ENCODE peak calls at places on chromosomes 2 and 18, in five cellular contexts. O, G, N, R and F are unnamed samples. For H3K4me1, the result is how much of the 10 kb centered on the place peaks cover.

GRCh38 chr18:22467760-22468553 is 50.2 kb upstream of the CTAGE1 start:
- DNase-seq in N (peak), O (peak), R (peak), G (peak), F (peak)

GRCh38 chr2:154439156-154439555 is 259.3 kb upstream of the KCNJ3 start:
- DNase-seq in R (peak), G (no peak), N (no peak), O (no peak), F (no peak)

GRCh38 chr2:226970362-226970761 is 134.5 kb downstream of the RHBDD1 start:
- DNase-seq in O (no peak), R (no peak), G (no peak), N (no peak), F (no peak)

GRCh38 chr2:225334524-225334923 is 65.0 kb upstream of the NYAP2 start:
- DNase-seq in O (no peak), R (no peak), N (no peak), G (no peak), F (no peak)

GRCh38 chr2:240494194-240494793 is 58.8 kb downstream of the GPC1 start:
- DNase-seq in G (no peak), N (no peak), O (no peak), R (no peak), F (no peak)

GRCh38 chr2:174332607-174333001 is 2.1 kb upstream of the SP9 start:
- DNase-seq in R (no peak), O (no peak), G (no peak), N (no peak), F (no peak)

GRCh38 chr2:149572102-149572953 is 15.2 kb downstream of the MMADHC start:
- DNase-seq in R (peak), G (no peak), N (no peak), O (no peak), F (no peak)

GRCh38 chr2:134281815-134282419 is 28.0 kb downstream of the MGAT5 start:
- DNase-seq in G (no peak), R (no peak), N (no peak), O (no peak), F (no peak)

GRCh38 chr18:3655637-3656050 is 205.7 kb downstream of the TGIF1 start:
- DNase-seq in N (no peak), G (no peak), R (peak), O (no peak), F (no peak)

GRCh38 chr2:101657787-101658186 is 39.7 kb upstream of the MAP4K4 start:
- DNase-seq in N (no peak), O (no peak), R (no peak), G (no peak), F (no peak)

GRCh38 chr2:162917626-162918025 is 79.1 kb upstream of the KCNH7 start:
- DNase-seq in O (no peak), N (no peak), G (no peak), R (no peak), F (no peak)

GRCh38 chr2:57943271-57943670 is 103.3 kb upstream of the VRK2 start:
- DNase-seq in O (no peak), N (no peak), G (peak), R (peak), F (peak)

GRCh38 chr2:237909801-237910475 is 50.5 kb downstream of the RAMP1 start:
- DNase-seq in N (no peak), G (no peak), O (no peak), R (no peak), F (no peak)

GRCh38 chr18:63046375-63046774 is 273.2 kb downstream of the BCL2 start:
- DNase-seq in N (no peak), R (no peak), G (no peak), O (no peak), F (peak)

GRCh38 chr18:24544949-24545348 is 84.5 kb downstream of the HRH4 start:
- DNase-seq in O (no peak), R (no peak), G (no peak), N (no peak), F (no peak)

GRCh38 chr18:24543408-24544140 is 83.1 kb downstream of the HRH4 start:
- DNase-seq in O (no peak), R (no peak), G (no peak), N (no peak), F (no peak)

GRCh38 chr18:24544141-24544498 is 83.7 kb downstream of the HRH4 start:
- DNase-seq in G (peak), N (peak), R (peak), O (peak), F (peak)

GRCh38 chr18:24540896-24541295 is 80.5 kb downstream of the HRH4 start:
- DNase-seq in G (no peak), R (no peak), O (no peak), N (no peak), F (no peak)

DNA sequence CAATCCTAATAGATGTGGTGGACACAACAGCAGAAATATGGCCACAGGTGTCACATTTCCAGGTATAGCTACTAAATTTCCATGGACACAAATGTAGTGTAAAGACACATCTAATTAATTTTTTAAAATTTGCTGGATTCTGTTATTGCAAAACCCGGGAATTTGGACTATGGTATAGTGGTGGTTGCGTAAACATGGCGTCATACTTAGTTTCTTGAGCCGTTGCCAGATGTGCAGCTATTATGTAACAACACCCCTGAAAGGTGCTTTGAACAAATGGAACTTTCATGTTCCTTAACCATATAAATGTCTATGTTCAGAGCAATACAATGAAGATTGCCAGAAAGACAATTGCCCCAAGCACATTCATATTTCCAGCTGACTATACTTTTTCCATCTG is 85.9 kb downstream of the HRH4 start:
- DNase-seq in G (no peak), R (no peak), O (no peak), N (peak), F (peak)
- H3K4me1 ChIP-seq in G (under half), R (under half), O (under half), N (under half), F (under half)

GRCh38 chr2:63078852-63079606 is 28.4 kb downstream of the OTX1 start:
- DNase-seq in O (no peak), G (no peak), N (peak), R (no peak), F (peak)
- TF ChIP-seq CTCF in O (peak), G (peak), N (peak), R (peak), F (peak)

GRCh38 chr2:127640082-127641072 is 5.6 kb upstream of the GPR17 start:
- DNase-seq in G (no peak), N (no peak), O (no peak), R (no peak), F (no peak)
- H3K27ac ChIP-seq in G (no peak), N (no peak), O (no peak), R (no peak), F (no peak)

DNA sequence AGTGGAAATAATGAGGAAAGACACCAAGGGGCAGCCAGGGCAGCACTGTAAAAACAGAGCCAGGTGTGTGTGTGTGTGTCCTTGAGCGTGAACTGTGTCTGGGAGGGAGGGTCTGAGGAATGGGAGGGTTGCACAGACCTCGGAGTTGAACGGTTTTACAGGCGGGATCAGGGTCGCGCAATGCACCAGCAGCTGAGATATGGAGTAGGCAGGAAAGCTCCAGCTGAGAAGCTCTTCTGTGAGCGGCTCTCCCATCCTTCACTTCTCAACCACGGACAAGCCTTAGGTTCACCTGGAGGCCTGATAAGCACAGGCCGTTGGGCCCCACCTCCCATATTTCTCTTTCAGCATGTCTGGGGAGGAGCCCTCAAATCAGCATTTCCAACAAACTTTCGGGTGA is 12.1 kb downstream of the SERTAD2 start:
- DNase-seq in N (no peak), O (no peak), R (no peak), G (no peak), F (no peak)
- H3K4me1 ChIP-seq in N (half or more), O (half or more), R (half or more), G (under half), F (half or more)

GRCh38 chr2:179195146-179195545 is 69.5 kb downstream of the SESTD1 start:
- DNase-seq in N (no peak), G (no peak), R (no peak), O (no peak), F (no peak)

GRCh38 chr2:179191110-179191509 is 73.5 kb downstream of the SESTD1 start:
- DNase-seq in R (no peak), N (no peak), G (no peak), O (no peak), F (no peak)

DNA sequence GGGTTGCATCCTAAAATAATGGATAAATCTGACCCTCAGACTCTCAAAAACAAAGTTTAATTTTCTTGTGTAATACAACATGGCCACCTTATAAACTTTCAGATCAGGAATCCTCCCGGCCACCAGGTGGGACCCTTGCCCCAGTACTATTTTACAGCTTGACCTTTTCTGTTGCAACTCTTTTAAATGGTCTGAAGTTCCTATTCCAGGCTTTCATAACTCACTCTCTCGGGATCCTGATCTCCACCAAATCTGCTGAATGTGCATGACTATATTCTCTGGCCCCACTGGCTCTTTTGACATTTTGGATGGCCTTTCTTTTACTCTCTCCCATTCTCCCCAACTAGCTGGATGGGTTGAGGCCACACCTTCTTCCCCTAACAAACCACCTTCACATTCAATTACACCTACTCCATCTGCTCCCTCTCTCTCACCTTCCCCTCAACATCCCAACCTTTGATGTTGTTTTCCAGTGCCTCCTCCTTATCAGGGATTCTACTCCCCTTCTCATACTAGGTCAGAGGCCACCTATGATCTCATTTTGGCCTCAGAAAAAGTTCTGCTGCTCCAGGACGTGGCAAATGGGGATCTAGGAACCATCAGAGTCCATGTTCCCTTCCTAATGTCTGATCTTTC is 70.8 kb downstream of the SESTD1 start:
- DNase-seq in G (no peak), O (no peak), N (no peak), R (no peak), F (no peak)
- TF ChIP-seq CTCF in G (no peak), O (no peak), N (no peak), R (no peak), F (no peak)

GRCh38 chr2:236574424-236575145 is 5.0 kb downstream of the ACKR3 start:
- DNase-seq in R (no peak), O (no peak), N (no peak), G (no peak), F (no peak)
- H3K27ac ChIP-seq in R (peak), O (no peak), N (no peak), G (no peak), F (no peak)

GRCh38 chr2:12720752-12721151 is 4.0 kb downstream of the TRIB2 start:
- DNase-seq in N (no peak), O (no peak), R (no peak), G (no peak), F (no peak)

GRCh38 chr2:12721571-12722444 is 5.1 kb downstream of the TRIB2 start:
- DNase-seq in N (peak), O (no peak), G (peak), R (no peak), F (no peak)

GRCh38 chr2:12719400-12720104 is 2.8 kb downstream of the TRIB2 start:
- DNase-seq in G (peak), R (no peak), O (no peak), N (peak), F (peak)

GRCh38 chr2:12718662-12719399 is 2.1 kb downstream of the TRIB2 start:
- DNase-seq in R (peak), N (peak), G (no peak), O (no peak), F (no peak)

DNA sequence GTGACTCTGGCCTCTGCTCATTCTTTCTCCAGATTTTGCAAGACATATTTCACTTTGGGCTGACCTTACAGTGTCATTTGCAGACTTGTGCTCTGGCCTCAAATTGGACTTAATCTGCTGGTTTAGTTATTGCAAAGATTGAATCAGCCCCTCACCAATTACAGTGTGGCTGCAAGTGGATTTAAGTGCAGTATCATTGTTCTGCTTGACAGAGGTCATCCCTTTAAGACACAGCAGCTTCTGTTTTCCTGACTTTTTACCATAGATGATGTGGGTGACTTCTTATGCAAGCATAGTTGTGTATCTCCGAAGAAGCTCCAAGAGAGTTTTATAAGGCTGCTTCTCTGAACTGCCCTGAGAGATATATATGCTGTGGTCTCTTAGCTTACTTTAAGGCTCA is 3.4 kb downstream of the TRIB2 start:
- DNase-seq in N (no peak), G (peak), R (no peak), O (no peak), F (no peak)
- H3K4me1 ChIP-seq in N (under half), G (under half), R (under half), O (under half), F (under half)

GRCh38 chr2:72084584-72084976 is 63.1 kb downstream of the CYP26B1 start:
- DNase-seq in R (no peak), G (no peak), O (no peak), N (no peak), F (no peak)

GRCh38 chr2:72085513-72085912 is 62.1 kb downstream of the CYP26B1 start:
- DNase-seq in O (no peak), R (no peak), G (no peak), N (no peak), F (no peak)

GRCh38 chr2:72083751-72084583 is 63.7 kb downstream of the CYP26B1 start:
- DNase-seq in G (no peak), O (no peak), N (peak), R (no peak), F (peak)

GRCh38 chr2:72082887-72083286 is 64.8 kb downstream of the CYP26B1 start:
- DNase-seq in N (no peak), R (no peak), G (no peak), O (no peak), F (no peak)

GRCh38 chr2:72085036-72085435 is 62.6 kb downstream of the CYP26B1 start:
- DNase-seq in R (no peak), G (no peak), O (no peak), N (no peak), F (no peak)
- TF ChIP-seq CTCF in R (no peak), G (no peak), O (no peak), N (no peak), F (no peak)

GRCh38 chr2:62461707-62462106 is 44.3 kb downstream of the TMEM17 start:
- DNase-seq in G (peak), O (no peak), N (peak), R (peak), F (peak)
- H3K27ac ChIP-seq in G (no peak), O (peak), N (no peak), R (no peak), F (no peak)

GRCh38 chr2:160484859-160485520 is 8.6 kb downstream of the RBMS1 start:
- DNase-seq in G (no peak), N (no peak), R (no peak), O (no peak), F (no peak)
- H3K4me1 ChIP-seq in G (under half), N (under half), R (under half), O (half or more), F (under half)